ENCODE peak calls at places on chromosomes 5 and 9, in eight cellular contexts. H is prostate gland, T is H1, C is upper lobe of left lung, J is GM12878, B is Panc1, W is HepG2, D is GM23338. V is an unnamed sample.

GRCh38 chr9:133320421-133320881 is 15.5 kb downstream of the SURF6 start:
- DNase-seq in H (no peak), T (no peak), C (peak), J (no peak), B (no peak), W (no peak), D (peak), V (no peak)

GRCh38 chr5:102743900-102744299 is 11.2 kb upstream of the PAM start:
- DNase-seq in H (no peak), T (no peak), C (no peak), J (no peak), B (no peak), W (no peak), D (no peak), V (no peak)

GRCh38 chr9:91408475-91408874 is 15.2 kb downstream of the NFIL3 start:
- DNase-seq in H (no peak), T (no peak), C (no peak), J (no peak), B (no peak), W (no peak), D (no peak), V (no peak)

GRCh38 chr9:479951-480350 is 265.3 kb downstream of the DOCK8 start:
- DNase-seq in H (no peak), T (no peak), C (no peak), J (no peak), B (no peak), W (no peak), D (no peak), V (no peak)

GRCh38 chr5:107806705-107807104 is 136.0 kb upstream of the EFNA5 start:
- DNase-seq in H (no peak), T (no peak), C (no peak), J (no peak), B (peak), W (no peak), D (no peak), V (no peak)

GRCh38 chr9:18185196-18185595 is 288.8 kb upstream of the ADAMTSL1 start:
- DNase-seq in H (no peak), T (no peak), C (no peak), J (no peak), B (no peak), W (no peak), D (peak), V (peak)

GRCh38 chr9:95584176-95584575 is 67.4 kb upstream of the PTCH1 start:
- DNase-seq in H (no peak), T (no peak), C (no peak), J (no peak), B (no peak), W (no peak), D (no peak), V (no peak)

GRCh38 chr9:18368206-18368605 is 105.7 kb upstream of the ADAMTSL1 start:
- DNase-seq in H (no peak), T (no peak), C (no peak), J (no peak), B (no peak), W (no peak), D (no peak), V (no peak)

GRCh38 chr5:145500712-145501111 is 334.4 kb downstream of the PRELID2 start:
- DNase-seq in H (no peak), T (no peak), C (no peak), J (no peak), B (no peak), W (no peak), D (no peak), V (peak)

GRCh38 chr9:97864396-97864795 is 11.4 kb downstream of the FOXE1 start:
- DNase-seq in H (no peak), T (no peak), C (no peak), J (peak), B (no peak), W (no peak), D (no peak), V (no peak)

GRCh38 chr5:59713488-59713844 is 180.1 kb downstream of the PDE4D start:
- DNase-seq in H (no peak), T (no peak), C (no peak), J (no peak), B (no peak), W (no peak), D (no peak), V (no peak)
- H3K27ac ChIP-seq in H (no peak), T (no peak), C (no peak), J (no peak), B (no peak), W (no peak), D (no peak), V (no peak)

GRCh38 chr5:132963175-132964104 is at the start of gene AFF4:
- DNase-seq in H (peak), T (peak), C (peak), J (peak), B (peak), W (peak), D (peak), V (peak)
- TF ChIP-seq POLR2AphosphoS5 in H (peak), T (peak), C (peak), J (peak), B (peak), W (peak), D (peak), V (peak)

GRCh38 chr5:132221781-132222648 is 5.6 kb downstream of the P4HA2 start:
- DNase-seq in H (peak), T (no peak), C (no peak), J (no peak), B (no peak), W (no peak), D (no peak), V (peak)
- H3K4me3 ChIP-seq in H (no peak), T (no peak), C (no peak), J (no peak), B (no peak), W (no peak), D (no peak), V (no peak)

DNA sequence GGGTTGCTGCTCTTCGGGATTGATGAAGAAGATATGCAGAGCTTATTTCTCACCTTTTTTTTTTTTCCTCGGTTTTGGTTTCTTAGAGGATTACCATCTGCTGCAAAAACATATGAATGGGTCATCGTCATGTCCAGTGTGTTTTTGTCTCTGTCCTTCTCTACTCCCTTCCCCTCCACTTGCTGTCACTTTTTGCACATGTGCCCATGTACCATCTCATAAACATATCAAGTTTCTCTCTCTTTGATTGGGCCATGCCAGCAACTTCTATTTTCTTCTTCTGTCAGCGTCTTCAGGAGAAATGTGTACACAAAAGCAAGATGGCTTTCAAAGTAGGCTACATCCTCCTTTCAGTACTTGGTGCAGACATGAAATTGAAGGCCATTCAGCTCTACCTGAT is 57.1 kb downstream of the ZNF462 start:
- DNase-seq in H (no peak), T (no peak), C (no peak), J (no peak), B (no peak), W (no peak), D (no peak), V (no peak)
- H3K27ac ChIP-seq in H (no peak), T (no peak), C (peak), J (no peak), B (no peak), W (no peak), D (no peak), V (peak)